ENCODE peak calls at places on chromosomes 6 and 20, in ten cellular contexts. H is stimulated activated CD4-positive, alpha-beta T cell treated with anti-CD3 and anti-CD28 coated beads, Interleukin-4, amount 100 ng/mL, for 48 hours; K is activated gamma-delta T cell treated with Interleukin-2 at 50 U/mL for 16 hours; I is cardiac fibroblast; S is amniotic stem cell; V is NCI-H1105; G is ecto neural progenitor cell; J is PC-9; C is fibroblast of villous mesenchyme; P is substantia nigra. Z is an unnamed sample.

GRCh38 chr20:20411382-20411781 is 43.5 kb downstream of the INSM1 start:
- DNase-seq in H (no peak), K (no peak), I (no peak), S (no peak), V (no peak), G (no peak), J (no peak), C (no peak), P (no peak), Z (peak)

GRCh38 chr6:166815629-166816028 is 140.7 kb downstream of the RNASET2 start:
- DNase-seq in H (no peak), K (no peak), I (peak), S (no peak), V (no peak), G (no peak), J (no peak), C (no peak), P (no peak), Z (no peak)

GRCh38 chr6:73610444-73611275 is 43.1 kb downstream of the SLC17A5 start:
- DNase-seq in H (no peak), K (no peak), I (peak), S (peak), V (no peak), G (no peak), J (peak), C (peak), P (no peak), Z (peak)

GRCh38 chr6:1625926-1626413 is 16.3 kb downstream of the FOXC1 start:
- DNase-seq in H (no peak), K (no peak), I (no peak), S (no peak), V (no peak), G (no peak), J (no peak), C (no peak), P (no peak), Z (no peak)

GRCh38 chr20:62190639-62191411 is 8.0 kb downstream of the MTG2 start:
- DNase-seq in H (no peak), K (no peak), I (no peak), S (no peak), V (no peak), G (no peak), J (no peak), C (no peak), P (no peak), Z (no peak)

GRCh38 chr20:48624315-48625020 is 203.3 kb downstream of the PREX1 start:
- DNase-seq in H (no peak), K (no peak), I (no peak), S (no peak), V (no peak), G (no peak), J (no peak), C (no peak), P (no peak), Z (no peak)

GRCh38 chr6:50819906-50820589 is 1.4 kb downstream of the TFAP2B start:
- DNase-seq in H (no peak), K (no peak), I (no peak), S (no peak), V (no peak), G (peak), J (no peak), C (no peak), P (no peak), Z (no peak)

GRCh38 chr6:68094070-68094469 is 541.0 kb upstream of the ADGRB3 start:
- DNase-seq in H (no peak), K (no peak), I (no peak), S (no peak), V (no peak), G (no peak), J (no peak), C (no peak), P (no peak), Z (no peak)

GRCh38 chr6:34310846-34311245 is 62.0 kb upstream of the SMIM29 start:
- DNase-seq in H (no peak), K (no peak), I (no peak), S (no peak), V (no peak), G (no peak), J (no peak), C (no peak), P (no peak), Z (no peak)

GRCh38 chr6:39347906-39348585 is 25.5 kb upstream of the KCNK16 start:
- DNase-seq in H (peak), K (peak), I (peak), S (peak), V (peak), G (peak), J (no peak), C (peak), P (peak), Z (peak)

GRCh38 chr6:108727966-108728730 is 120.1 kb upstream of the ARMC2 start:
- DNase-seq in H (no peak), K (no peak), I (no peak), S (no peak), V (no peak), G (no peak), J (no peak), C (no peak), P (no peak), Z (no peak)

GRCh38 chr6:74607934-74608333 is 597.9 kb downstream of the COL12A1 start:
- DNase-seq in H (no peak), K (no peak), I (no peak), S (no peak), V (no peak), G (no peak), J (no peak), C (peak), P (no peak), Z (no peak)

GRCh38 chr20:38197217-38198008 is 32.3 kb upstream of the TGM2 start:
- DNase-seq in H (no peak), K (no peak), I (peak), S (no peak), V (no peak), G (no peak), J (no peak), C (no peak), P (no peak), Z (no peak)

GRCh38 chr6:1063671-1064355 is 248.1 kb upstream of the FOXQ1 start:
- DNase-seq in H (no peak), K (no peak), I (no peak), S (no peak), V (no peak), G (no peak), J (no peak), C (no peak), P (no peak), Z (no peak)

GRCh38 chr20:40564997-40565680 is 123.9 kb downstream of the MAFB start:
- DNase-seq in H (no peak), K (no peak), I (peak), S (no peak), V (no peak), G (no peak), J (peak), C (peak), P (no peak), Z (no peak)

GRCh38 chr6:158328446-158328845 is 16.2 kb downstream of the TULP4 start:
- DNase-seq in H (no peak), K (no peak), I (no peak), S (no peak), V (no peak), G (no peak), J (peak), C (no peak), P (no peak), Z (peak)

GRCh38 chr6:88105741-88106340 is 58.2 kb downstream of the SPACA1 start:
- DNase-seq in H (no peak), K (no peak), I (no peak), S (no peak), V (no peak), G (no peak), J (no peak), C (no peak), P (no peak), Z (no peak)

GRCh38 chr6:108591040-108591816 is 30.5 kb downstream of the FOXO3 start:
- DNase-seq in H (no peak), K (no peak), I (peak), S (no peak), V (no peak), G (no peak), J (no peak), C (peak), P (no peak), Z (no peak)

GRCh38 chr6:96394727-96395126 is 126.9 kb upstream of the UFL1 start:
- DNase-seq in H (no peak), K (no peak), I (no peak), S (no peak), V (no peak), G (no peak), J (peak), C (no peak), P (no peak), Z (no peak)

GRCh38 chr6:130365166-130366010 is 429 bp upstream of the TMEM200A start:
- DNase-seq in H (peak), K (peak), I (peak), S (peak), V (no peak), G (peak), J (peak), C (peak), P (peak), Z (no peak)

GRCh38 chr20:48668451-48668946 is 159.3 kb downstream of the PREX1 start:
- DNase-seq in H (no peak), K (no peak), I (peak), S (no peak), V (no peak), G (no peak), J (no peak), C (peak), P (peak), Z (no peak)

GRCh38 chr6:83258517-83258916 is 65.4 kb downstream of the RWDD2A start:
- DNase-seq in H (no peak), K (no peak), I (no peak), S (no peak), V (no peak), G (no peak), J (no peak), C (peak), P (no peak), Z (no peak)

GRCh38 chr20:41572010-41572572 is 46.1 kb downstream of the CHD6 start:
- DNase-seq in H (no peak), K (no peak), I (no peak), S (no peak), V (no peak), G (no peak), J (no peak), C (no peak), P (no peak), Z (no peak)

GRCh38 chr6:14002176-14002947 is 77.6 kb downstream of the RNF182 start:
- DNase-seq in H (no peak), K (no peak), I (no peak), S (no peak), V (no peak), G (no peak), J (no peak), C (no peak), P (no peak), Z (no peak)

Z was measured in NCI-H2171 treated with DMSO at 0.1 percent for 48 hours.